ENCODE peak calls at places on chromosomes 2 and 18, in eight cellular contexts. One of them, this sample, is unnamed.

GRCh38 chr2:46239175-46239846 is 57.9 kb upstream of the EPAS1 start:
- DNase-seq in A673: no peak
- DNase-seq in NCI-H1092 treated with DMSO at 0.1 percent for 48 hours: no peak
- DNase-seq in upper lobe of right lung: peak
- DNase-seq in A549: no peak
- DNase-seq in caudate nucleus: no peak
- DNase-seq in substantia nigra: no peak
- DNase-seq in aorta: no peak
- DNase-seq in this sample: no peak

GRCh38 chr2:189466656-189467055 is 25.4 kb downstream of the WDR75 start:
- DNase-seq in caudate nucleus: no peak
- DNase-seq in upper lobe of right lung: no peak
- DNase-seq in aorta: no peak
- DNase-seq in NCI-H1092 treated with DMSO at 0.1 percent for 48 hours: no peak
- DNase-seq in A549: peak
- DNase-seq in substantia nigra: no peak
- DNase-seq in A673: peak
- DNase-seq in this sample: no peak

GRCh38 chr2:173978447-173978846 is 13.3 kb upstream of the SP3 start:
- DNase-seq in substantia nigra: no peak
- DNase-seq in A549: no peak
- DNase-seq in aorta: no peak
- DNase-seq in caudate nucleus: no peak
- DNase-seq in NCI-H1092 treated with DMSO at 0.1 percent for 48 hours: no peak
- DNase-seq in upper lobe of right lung: no peak
- DNase-seq in A673: no peak
- DNase-seq in this sample: no peak

GRCh38 chr2:22124003-22124402 is 1000.2 kb downstream of the TDRD15 start:
- DNase-seq in caudate nucleus: no peak
- DNase-seq in A673: peak
- DNase-seq in substantia nigra: no peak
- DNase-seq in A549: no peak
- DNase-seq in upper lobe of right lung: no peak
- DNase-seq in NCI-H1092 treated with DMSO at 0.1 percent for 48 hours: no peak
- DNase-seq in aorta: no peak
- DNase-seq in this sample: no peak

GRCh38 chr2:110788936-110789335 is 56.6 kb downstream of the ACOXL start:
- DNase-seq in caudate nucleus: no peak
- DNase-seq in aorta: no peak
- DNase-seq in NCI-H1092 treated with DMSO at 0.1 percent for 48 hours: no peak
- DNase-seq in A673: no peak
- DNase-seq in A549: no peak
- DNase-seq in upper lobe of right lung: no peak
- DNase-seq in substantia nigra: no peak
- DNase-seq in this sample: no peak

GRCh38 chr2:41966431-41966893 is 81.4 kb upstream of the PKDCC start:
- DNase-seq in NCI-H1092 treated with DMSO at 0.1 percent for 48 hours: no peak
- DNase-seq in A549: peak
- DNase-seq in A673: peak
- DNase-seq in upper lobe of right lung: no peak
- DNase-seq in substantia nigra: peak
- DNase-seq in aorta: peak
- DNase-seq in caudate nucleus: peak
- DNase-seq in this sample: no peak

GRCh38 chr2:121065239-121065638 is 219.8 kb downstream of the TFCP2L1 start:
- DNase-seq in NCI-H1092 treated with DMSO at 0.1 percent for 48 hours: no peak
- DNase-seq in upper lobe of right lung: no peak
- DNase-seq in A549: no peak
- DNase-seq in caudate nucleus: no peak
- DNase-seq in substantia nigra: no peak
- DNase-seq in aorta: no peak
- DNase-seq in A673: no peak
- DNase-seq in this sample: no peak

GRCh38 chr2:203586696-203587095 is 51.6 kb upstream of the RAPH1 start:
- DNase-seq in aorta: no peak
- DNase-seq in A673: no peak
- DNase-seq in caudate nucleus: no peak
- DNase-seq in A549: no peak
- DNase-seq in NCI-H1092 treated with DMSO at 0.1 percent for 48 hours: no peak
- DNase-seq in upper lobe of right lung: no peak
- DNase-seq in substantia nigra: no peak
- DNase-seq in this sample: no peak

GRCh38 chr2:206396216-206396615 is 47.1 kb upstream of the ADAM23 start:
- DNase-seq in NCI-H1092 treated with DMSO at 0.1 percent for 48 hours: no peak
- DNase-seq in A549: no peak
- DNase-seq in upper lobe of right lung: no peak
- DNase-seq in aorta: no peak
- DNase-seq in caudate nucleus: no peak
- DNase-seq in A673: no peak
- DNase-seq in substantia nigra: no peak
- DNase-seq in this sample: no peak

GRCh38 chr2:202378001-202378400 is 1.9 kb downstream of the BMPR2 start:
- DNase-seq in A549: no peak
- DNase-seq in upper lobe of right lung: no peak
- DNase-seq in NCI-H1092 treated with DMSO at 0.1 percent for 48 hours: no peak
- DNase-seq in caudate nucleus: no peak
- DNase-seq in A673: no peak
- DNase-seq in substantia nigra: no peak
- DNase-seq in aorta: no peak
- DNase-seq in this sample: no peak

GRCh38 chr2:12202301-12202700 is 455.9 kb downstream of the LPIN1 start:
- DNase-seq in substantia nigra: no peak
- DNase-seq in caudate nucleus: no peak
- DNase-seq in aorta: no peak
- DNase-seq in upper lobe of right lung: no peak
- DNase-seq in A673: peak
- DNase-seq in NCI-H1092 treated with DMSO at 0.1 percent for 48 hours: no peak
- DNase-seq in A549: no peak
- DNase-seq in this sample: no peak

GRCh38 chr18:76445275-76445674 is 49.8 kb downstream of the ZNF516 start:
- DNase-seq in A549: peak
- DNase-seq in caudate nucleus: no peak
- DNase-seq in aorta: no peak
- DNase-seq in upper lobe of right lung: no peak
- DNase-seq in substantia nigra: no peak
- DNase-seq in NCI-H1092 treated with DMSO at 0.1 percent for 48 hours: no peak
- DNase-seq in A673: peak
- DNase-seq in this sample: no peak

This sample was measured in NCI-H1694.